ENCODE peak calls at places on chromosome 18, in six cellular contexts. X, C, A, T, Z and R are unnamed samples.

GRCh38 chr18:41134426-41134825 is 820.6 kb upstream of the PIK3C3 start:
- DNase-seq in X (no peak), C (no peak), A (peak; percentile 32), T (no peak), Z (no peak), R (no peak)

GRCh38 chr18:53629356-53629755 is 595.1 kb downstream of the MBD2 start:
- DNase-seq in X (no peak), C (no peak), A (no peak), T (no peak), Z (no peak), R (no peak)

GRCh38 chr18:13216732-13217465 is 1.7 kb upstream of the LDLRAD4 start:
- DNase-seq in X (no peak), C (no peak), A (peak; percentile 24), T (peak; percentile 67), Z (no peak), R (peak; percentile 45)

GRCh38 chr18:12904012-12904516 is 20.0 kb upstream of the PTPN2 start:
- DNase-seq in X (no peak), C (no peak), A (no peak), T (no peak), Z (no peak), R (no peak)

GRCh38 chr18:31241900-31242409 is 76.0 kb upstream of the DSG1 start:
- DNase-seq in X (no peak), C (no peak), A (no peak), T (no peak), Z (no peak), R (no peak)

GRCh38 chr18:79962311-79962710 is 2.1 kb upstream of the HSBP1L1 start:
- DNase-seq in X (peak; percentile 84), C (no peak), A (peak; percentile 84), T (no peak), Z (no peak), R (no peak)

GRCh38 chr18:80159713-80160636 is 50.9 kb downstream of the ADNP2 start:
- DNase-seq in X (no peak), C (no peak), A (peak; percentile 20), T (peak; percentile 43), Z (no peak), R (no peak)

GRCh38 chr18:2758309-2758708 is 88.5 kb upstream of the EMILIN2 start:
- DNase-seq in X (no peak), C (no peak), A (no peak), T (no peak), Z (no peak), R (no peak)

GRCh38 chr18:9952633-9953416 is 39.0 kb downstream of the VAPA start:
- DNase-seq in X (no peak), C (no peak), A (peak; percentile 50), T (no peak), Z (no peak), R (no peak)

GRCh38 chr18:32381761-32382160 is 88.9 kb downstream of the GAREM1 start:
- DNase-seq in X (no peak), C (no peak), A (no peak), T (no peak), Z (no peak), R (no peak)

GRCh38 chr18:75531212-75531850 is 103.8 kb upstream of the SMIM21 start:
- DNase-seq in X (no peak), C (no peak), A (no peak), T (no peak), Z (no peak), R (no peak)

GRCh38 chr18:5309888-5310470 is 14.5 kb upstream of the ZBTB14 start:
- DNase-seq in X (no peak), C (no peak), A (peak; percentile 3), T (no peak), Z (no peak), R (no peak)

GRCh38 chr18:32167980-32168379 is 21.9 kb upstream of the MEP1B start:
- DNase-seq in X (no peak), C (no peak), A (peak; percentile 13), T (no peak), Z (no peak), R (no peak)

GRCh38 chr18:3207565-3207964 is 12.2 kb downstream of the MYOM1 start:
- DNase-seq in X (no peak), C (no peak), A (peak; percentile 62), T (no peak), Z (no peak), R (no peak)

GRCh38 chr18:23191952-23192662 is 56.8 kb downstream of the CABLES1 start:
- DNase-seq in X (no peak), C (peak; percentile 72), A (peak; percentile 79), T (peak; percentile 69), Z (no peak), R (no peak)

GRCh38 chr18:76750886-76751537 is 71.3 kb upstream of the ZNF236 start:
- DNase-seq in X (no peak), C (no peak), A (no peak), T (no peak), Z (no peak), R (no peak)

GRCh38 chr18:51614967-51615571 is 417.6 kb upstream of the MEX3C start:
- DNase-seq in X (no peak), C (no peak), A (no peak), T (no peak), Z (no peak), R (no peak)

GRCh38 chr18:1513519-1513918 is 608.8 kb downstream of the ADCYAP1 start:
- DNase-seq in X (no peak), C (no peak), A (peak; percentile 9), T (no peak), Z (no peak), R (no peak)

GRCh38 chr18:73235491-73235890 is 367.7 kb upstream of the NETO1 start:
- DNase-seq in X (no peak), C (peak; percentile 86), A (peak; percentile 81), T (no peak), Z (no peak), R (no peak)

GRCh38 chr18:79485788-79486355 is 90.1 kb downstream of the NFATC1 start:
- DNase-seq in X (no peak), C (peak; percentile 54), A (peak; percentile 95), T (no peak), Z (no peak), R (no peak)

GRCh38 chr18:56505293-56505692 is 133.1 kb downstream of the TXNL1 start:
- DNase-seq in X (no peak), C (no peak), A (no peak), T (no peak), Z (no peak), R (no peak)

GRCh38 chr18:70175216-70175615 is 30.3 kb downstream of the RTTN start:
- DNase-seq in X (no peak), C (no peak), A (no peak), T (no peak), Z (no peak), R (no peak)

GRCh38 chr18:45412577-45412976 is 202.7 kb upstream of the SLC14A2 start:
- DNase-seq in X (no peak), C (no peak), A (peak; percentile 37), T (no peak), Z (no peak), R (no peak)

GRCh38 chr18:35284846-35285245 is 5.2 kb downstream of the ZSCAN30 start:
- DNase-seq in X (no peak), C (no peak), A (no peak), T (no peak), Z (no peak), R (no peak)
- H3K9me3 ChIP-seq in X (peaks cover 7% of the 10 kb centered on the region), C (peaks cover 22% of the 10 kb centered on the region), A (no peaks in the 10 kb centered on the region), T (no peaks in the 10 kb centered on the region), Z (no peaks in the 10 kb centered on the region), R (no peaks in the 10 kb centered on the region)

GRCh38 chr18:44388347-44388746 is 292.3 kb upstream of the SETBP1 start:
- DNase-seq in X (no peak), C (no peak), A (no peak), T (no peak), Z (no peak), R (no peak)

GRCh38 chr18:44396550-44396949 is 284.1 kb upstream of the SETBP1 start:
- DNase-seq in X (no peak), C (no peak), A (no peak), T (no peak), Z (no peak), R (no peak)

GRCh38 chr18:44392933-44393332 is 287.8 kb upstream of the SETBP1 start:
- DNase-seq in X (no peak), C (no peak), A (no peak), T (no peak), Z (no peak), R (no peak)

DNA sequence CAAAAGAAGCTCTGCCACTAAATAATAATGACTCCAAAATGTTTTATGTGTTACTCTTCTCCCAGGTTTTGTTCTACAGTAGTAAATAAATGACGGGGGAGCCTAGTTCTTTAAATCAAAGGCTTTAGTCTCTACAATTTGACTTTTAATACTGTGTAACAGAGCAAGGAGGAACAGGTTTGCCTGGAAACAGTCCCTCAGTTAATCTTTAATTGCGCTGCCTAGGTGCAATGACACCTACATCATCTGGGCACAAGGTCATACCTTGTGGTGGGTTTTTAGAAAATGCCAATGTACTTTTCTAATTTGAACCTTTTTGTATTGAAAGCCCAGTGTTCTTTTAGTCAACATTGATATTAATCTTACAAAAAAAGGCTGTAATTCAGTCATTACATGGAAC is 287.3 kb upstream of the SETBP1 start:
- DNase-seq in X (no peak), C (no peak), A (no peak), T (no peak), Z (no peak), R (no peak)
- H3K9me3 ChIP-seq in X (no peaks in the 10 kb centered on the region), C (no peaks in the 10 kb centered on the region), A (no peaks in the 10 kb centered on the region), T (no peaks in the 10 kb centered on the region), Z (no peaks in the 10 kb centered on the region), R (no peaks in the 10 kb centered on the region)

GRCh38 chr18:61549889-61550288 is 216.7 kb downstream of the CDH20 start:
- DNase-seq in X (no peak), C (no peak), A (no peak), T (no peak), Z (no peak), R (no peak)
- H3K9me3 ChIP-seq in X (no peaks in the 10 kb centered on the region), C (peaks cover 6% of the 10 kb centered on the region), A (no peaks in the 10 kb centered on the region), T (no peaks in the 10 kb centered on the region), Z (no peaks in the 10 kb centered on the region), R (no peaks in the 10 kb centered on the region)

GRCh38 chr18:36931116-36931515 is 102.2 kb downstream of the KIAA1328 start:
- DNase-seq in X (no peak), C (no peak), A (no peak), T (no peak), Z (no peak), R (no peak)

GRCh38 chr18:36929601-36930000 is 100.7 kb downstream of the KIAA1328 start:
- DNase-seq in X (no peak), C (no peak), A (no peak), T (no peak), Z (no peak), R (no peak)

GRCh38 chr18:36933552-36933951 is 104.6 kb downstream of the KIAA1328 start:
- DNase-seq in X (no peak), C (no peak), A (no peak), T (no peak), Z (no peak), R (no peak)

GRCh38 chr18:36934884-36935283 is 106.0 kb downstream of the KIAA1328 start:
- DNase-seq in X (no peak), C (peak; percentile 50), A (peak; percentile 87), T (no peak), Z (no peak), R (no peak)
- H3K9me3 ChIP-seq in X (peaks cover 14% of the 10 kb centered on the region), C (no peaks in the 10 kb centered on the region), A (no peaks in the 10 kb centered on the region), T (peaks cover 6% of the 10 kb centered on the region), Z (peaks cover 6% of the 10 kb centered on the region), R (no peaks in the 10 kb centered on the region)